ENCODE peak calls at places on chromosomes 16 and 17, in four cellular contexts. M, S, H and L are unnamed samples.

GRCh38 chr17:45320931-45321461 is 4.2 kb upstream of the MAP3K14 start:
- DNase-seq in M (peak), S (no peak), H (peak), L (no peak)

GRCh38 chr17:7177210-7177953 is 1.8 kb downstream of the ASGR1 start:
- DNase-seq in M (peak), S (no peak), H (peak), L (peak)

GRCh38 chr16:4703906-4704305 is 10.5 kb downstream of the NUDT16L1 start:
- DNase-seq in M (no peak), S (no peak), H (no peak), L (no peak)

GRCh38 chr17:28045304-28045703 is 2.8 kb downstream of the NLK start:
- DNase-seq in M (no peak), S (no peak), H (no peak), L (no peak)

GRCh38 chr16:27408602-27409031 is 6.6 kb downstream of the IL21R start:
- DNase-seq in M (no peak), S (no peak), H (no peak), L (no peak)

GRCh38 chr17:58344791-58345157 is 7.2 kb downstream of the SUPT4H1 start:
- DNase-seq in M (no peak), S (no peak), H (peak), L (no peak)

GRCh38 chr17:13522749-13523148 is 79.0 kb downstream of the HS3ST3A1 start:
- DNase-seq in M (no peak), S (no peak), H (no peak), L (no peak)

GRCh38 chr17:28725660-28726395 is at the start of gene TLCD1:
- DNase-seq in M (peak), S (no peak), H (peak), L (peak)

GRCh38 chr17:8706431-8706830 is 38.2 kb downstream of the CCDC42 start:
- DNase-seq in M (no peak), S (no peak), H (no peak), L (no peak)

GRCh38 chr16:71846443-71846842 is 667 bp downstream of the ATXN1L start:
- DNase-seq in M (no peak), S (no peak), H (peak), L (peak)

GRCh38 chr17:4788807-4789700 is at the start of gene GLTPD2:
- DNase-seq in M (no peak), S (no peak), H (no peak), L (peak)

GRCh38 chr17:78999947-79000395 is 9.6 kb downstream of the CANT1 start:
- DNase-seq in M (no peak), S (no peak), H (no peak), L (no peak)

GRCh38 chr17:17877548-17878358 is 41.0 kb upstream of the SREBF1 start:
- DNase-seq in M (no peak), S (no peak), H (no peak), L (peak)

GRCh38 chr17:79845601-79845949 is 6.3 kb upstream of the CBX4 start:
- DNase-seq in M (peak), S (no peak), H (peak), L (no peak)

GRCh38 chr16:69818811-69819587 is 56.9 kb downstream of the WWP2 start:
- DNase-seq in M (no peak), S (no peak), H (no peak), L (no peak)

GRCh38 chr17:80071116-80071980 is 30.0 kb upstream of the GAA start:
- DNase-seq in M (no peak), S (no peak), H (no peak), L (no peak)

GRCh38 chr17:82943339-82943738 is 103.5 kb upstream of the ZNF750 start:
- DNase-seq in M (no peak), S (no peak), H (no peak), L (peak)

GRCh38 chr16:35180970-35181369 is 1721.6 kb downstream of the TP53TG3F start:
- DNase-seq in M (no peak), S (no peak), H (no peak), L (no peak)

GRCh38 chr17:83103200-83103937 is 24.0 kb downstream of the METRNL start:
- DNase-seq in M (peak), S (no peak), H (no peak), L (peak)

GRCh38 chr16:11833951-11834695 is 17.2 kb downstream of the RSL1D1 start:
- DNase-seq in M (peak), S (no peak), H (peak), L (no peak)

GRCh38 chr17:29086628-29087332 is 43.8 kb downstream of the PIPOX start:
- DNase-seq in M (no peak), S (no peak), H (no peak), L (peak)

GRCh38 chr16:66409156-66409555 is 17.9 kb upstream of the BEAN1 start:
- DNase-seq in M (no peak), S (no peak), H (no peak), L (no peak)

GRCh38 chr16:66412182-66412581 is 14.9 kb upstream of the BEAN1 start:
- DNase-seq in M (no peak), S (no peak), H (no peak), L (no peak)

GRCh38 chr16:66405057-66405783 is 21.9 kb upstream of the BEAN1 start:
- DNase-seq in M (no peak), S (no peak), H (no peak), L (no peak)

GRCh38 chr16:66406534-66407368 is 20.3 kb upstream of the BEAN1 start:
- DNase-seq in M (peak), S (peak), H (peak), L (peak)

GRCh38 chr16:66408181-66409048 is 18.7 kb upstream of the BEAN1 start:
- DNase-seq in M (peak), S (no peak), H (peak), L (no peak)
- TF ChIP-seq MAX in M (peak), S (no peak), H (no peak), L (no peak)

DNA sequence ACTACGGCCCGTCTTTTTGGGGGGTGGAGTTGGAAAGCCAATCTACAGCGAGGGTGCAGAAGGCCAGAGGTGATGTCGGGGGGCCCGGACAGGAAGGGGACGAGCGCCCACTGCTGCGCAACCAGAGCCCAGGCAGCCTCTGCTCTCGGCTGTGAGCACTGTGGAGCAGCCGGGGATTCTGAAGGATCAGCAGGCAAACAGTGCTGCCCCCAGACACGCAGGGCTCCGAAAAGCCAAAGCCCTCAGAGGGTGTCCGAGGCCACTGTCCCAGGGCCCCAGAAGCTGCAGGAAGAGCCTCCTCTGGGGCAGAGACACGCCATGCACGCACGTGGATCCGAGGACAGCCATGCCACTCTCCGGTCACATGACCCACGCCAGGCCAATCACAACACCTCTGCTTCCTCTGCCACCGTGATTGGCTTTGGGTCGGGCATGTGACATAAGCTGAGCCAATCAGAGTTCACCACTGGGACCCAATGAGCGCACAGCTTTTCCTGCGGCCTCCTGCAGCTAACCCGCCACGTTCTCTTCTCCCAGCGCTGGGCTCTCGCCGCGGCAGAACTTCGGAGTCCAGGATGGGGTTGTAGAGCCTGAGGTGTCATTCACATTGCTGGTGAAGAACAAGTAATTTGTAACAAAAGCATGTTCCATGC is 40.7 kb downstream of the ACTG1 start:
- DNase-seq in M (peak), S (no peak), H (peak), L (peak)
- TF ChIP-seq MAX in M (peak), S (peak), H (peak), L (peak)

DNA sequence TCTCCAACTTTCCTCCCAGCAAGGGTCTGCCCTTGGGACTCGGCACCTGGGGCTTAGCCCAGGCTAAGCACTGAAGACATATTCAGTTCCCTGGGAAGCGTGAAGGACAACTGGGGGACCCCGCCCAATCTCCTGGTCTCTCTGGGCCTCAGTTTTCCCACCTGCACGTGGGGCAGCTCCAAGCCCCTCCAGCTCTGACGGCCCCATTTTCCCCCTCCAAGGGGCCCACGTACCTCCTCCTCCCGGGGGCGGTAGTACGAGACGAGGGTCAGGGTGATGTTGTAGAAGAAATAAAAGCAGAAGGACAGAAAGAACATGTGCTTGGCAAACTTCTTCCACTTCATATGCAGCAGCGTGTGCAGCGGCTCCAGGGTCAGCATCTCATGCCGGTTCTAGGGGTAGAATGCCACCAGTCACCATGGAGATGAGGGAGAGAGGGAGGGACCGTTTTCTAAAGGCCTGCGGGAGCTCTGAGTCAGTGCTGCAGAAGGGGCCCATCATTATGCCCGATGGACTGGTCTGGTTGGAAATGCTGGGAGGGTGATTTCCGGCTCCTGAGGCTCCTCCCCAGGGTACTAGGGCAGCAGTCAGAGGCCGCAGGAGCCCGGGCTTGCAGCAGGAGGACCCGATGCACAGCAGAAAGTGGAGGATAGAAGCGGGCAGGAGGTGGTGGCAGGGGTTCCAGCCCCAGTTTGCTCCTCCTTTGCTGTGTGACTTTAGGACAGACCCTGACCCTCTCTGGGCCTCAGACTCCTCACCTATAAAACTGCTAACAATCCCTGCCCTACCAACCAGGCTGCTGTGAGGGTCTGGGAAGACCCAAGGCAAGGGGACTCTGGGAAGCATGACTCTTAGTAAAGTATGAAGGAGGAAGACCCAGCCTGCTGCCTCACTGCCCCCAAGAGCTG is 28.8 kb downstream of the TRPV3 start:
- DNase-seq in M (no peak), S (no peak), H (peak), L (no peak)
- TF ChIP-seq MAX in M (no peak), S (no peak), H (no peak), L (no peak)

DNA sequence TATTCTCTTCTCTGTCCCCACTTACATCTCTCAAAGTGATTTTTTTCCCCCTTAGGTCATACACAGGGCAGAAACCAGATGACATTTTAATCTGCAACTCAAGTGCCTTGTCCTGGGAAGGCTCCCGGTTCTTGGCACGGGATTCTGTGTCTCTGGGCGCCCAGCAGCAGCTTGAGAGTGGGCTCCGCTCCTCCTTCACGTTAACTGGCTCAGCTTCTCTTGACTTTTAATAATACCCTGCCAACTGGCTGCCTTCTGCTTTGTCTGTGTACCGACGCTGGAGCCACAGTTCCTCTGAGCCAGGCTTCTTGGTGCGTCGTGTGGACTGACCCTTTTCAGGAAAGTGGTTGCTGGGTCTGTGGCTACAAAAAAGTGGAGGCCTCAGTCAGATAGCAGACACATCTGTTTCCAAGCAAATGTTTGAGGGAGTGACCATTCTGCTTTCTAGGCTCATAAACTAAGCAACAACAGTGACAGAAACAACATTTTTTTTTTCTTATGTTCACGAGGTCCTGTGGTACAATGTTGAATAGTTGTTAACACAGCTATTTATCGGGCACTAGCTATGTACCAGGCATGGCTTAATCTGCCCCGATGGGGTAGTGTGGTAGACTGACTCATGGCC is 64.9 kb downstream of the IRF8 start:
- DNase-seq in M (no peak), S (no peak), H (no peak), L (no peak)
- TF ChIP-seq MAX in M (no peak), S (no peak), H (no peak), L (no peak)

GRCh38 chr16:29744541-29745101 is 1.2 kb downstream of the C16orf54 start:
- DNase-seq in M (no peak), S (no peak), H (peak), L (no peak)

GRCh38 chr16:29745126-29745852 is 501 bp downstream of the C16orf54 start:
- DNase-seq in M (no peak), S (no peak), H (peak), L (no peak)

GRCh38 chr16:29743475-29743826 is 2.3 kb downstream of the C16orf54 start:
- DNase-seq in M (no peak), S (no peak), H (peak), L (no peak)

GRCh38 chr16:29742683-29743275 is 3.0 kb downstream of the C16orf54 start:
- DNase-seq in M (no peak), S (no peak), H (no peak), L (no peak)

GRCh38 chr16:29743827-29744531 is 1.8 kb downstream of the C16orf54 start:
- DNase-seq in M (no peak), S (no peak), H (no peak), L (no peak)
- TF ChIP-seq MAX in M (no peak), S (no peak), H (no peak), L (no peak)

GRCh38 chr17:33888455-33888854 is 366.6 kb upstream of the CCL2 start:
- DNase-seq in M (no peak), S (no peak), H (peak), L (no peak)
- TF ChIP-seq MAX in M (no peak), S (no peak), H (no peak), L (no peak)